ENCODE peak calls at places on chromosomes 2 and 18, in seven cellular contexts. V is prostate gland, C is kidney epithelial cell, H is right atrium auricular region, X is left ventricle myocardium inferior, T is transverse colon, L is body of pancreas. P is an unnamed sample.

GRCh38 chr2:128342550-128342949 is 23.9 kb upstream of the HS6ST1 start:
- DNase-seq in C (no peak), T (no peak), L (no peak), X (no peak), H (peak; percentile 36), V (no peak), P (no peak)

GRCh38 chr18:37476182-37476581 is 89.4 kb downstream of the CELF4 start:
- DNase-seq in H (no peak), V (no peak), X (no peak), T (peak; percentile 18), C (no peak), L (no peak), P (peak; percentile 2)

GRCh38 chr2:80001704-80002103 is 302.8 kb downstream of the LRRTM1 start:
- DNase-seq in T (no peak), V (no peak), H (no peak), X (no peak), C (no peak), L (no peak), P (no peak)

GRCh38 chr2:1606421-1607235 is 137.7 kb downstream of the PXDN start:
- DNase-seq in X (no peak), C (no peak), L (no peak), V (no peak), H (no peak), T (no peak), P (no peak)

GRCh38 chr2:222842517-222843174 is 18.2 kb upstream of the ACSL3 start:
- DNase-seq in H (no peak), V (no peak), X (no peak), C (no peak), L (no peak), T (no peak), P (no peak)

GRCh38 chr2:30649278-30649677 is 158.0 kb downstream of the CAPN13 start:
- DNase-seq in L (no peak), H (no peak), T (no peak), C (no peak), X (no peak), V (no peak), P (no peak)

GRCh38 chr2:148901142-148901541 is 26.1 kb downstream of the KIF5C start:
- DNase-seq in C (no peak), X (no peak), T (no peak), L (no peak), H (no peak), V (no peak), P (no peak)

GRCh38 chr2:36733215-36733614 is 36.7 kb downstream of the VIT start:
- DNase-seq in C (no peak), H (no peak), V (no peak), L (no peak), T (no peak), X (peak; percentile 26), P (no peak)

GRCh38 chr2:9809064-9809356 is 34.3 kb upstream of the TAF1B start:
- DNase-seq in C (no peak), X (no peak), V (peak; percentile 91), L (peak; percentile 67), H (no peak), T (peak; percentile 56), P (no peak)

GRCh38 chr2:226583715-226584114 is 215.9 kb downstream of the IRS1 start:
- DNase-seq in L (no peak), C (peak; percentile 80), H (no peak), T (no peak), X (no peak), V (no peak), P (peak; percentile 48)

GRCh38 chr18:45874501-45875184 is 49.2 kb downstream of the SIGLEC15 start:
- DNase-seq in H (no peak), X (no peak), C (no peak), V (no peak), T (peak; percentile 18), L (no peak), P (peak; percentile 42)

GRCh38 chr2:200590090-200590489 is 4.3 kb downstream of the AOX1 start:
- DNase-seq in T (no peak), C (no peak), H (peak; percentile 78), V (no peak), X (no peak), L (peak; percentile 31), P (no peak)

GRCh38 chr2:149018971-149019370 is 19.5 kb upstream of the LYPD6B start:
- DNase-seq in L (no peak), T (no peak), H (no peak), X (no peak), V (no peak), C (no peak), P (no peak)

GRCh38 chr2:230631470-230631869 is 81.2 kb upstream of the CAB39 start:
- DNase-seq in L (no peak), T (no peak), C (no peak), H (no peak), V (no peak), X (no peak), P (no peak)

GRCh38 chr2:201807452-201807980 is 1.2 kb downstream of the CDK15 start:
- DNase-seq in X (peak; percentile 34), H (peak; percentile 64), C (no peak), L (peak; percentile 11), T (no peak), V (no peak), P (peak; percentile 54)

GRCh38 chr2:72159211-72159610 is 11.5 kb upstream of the CYP26B1 start:
- DNase-seq in X (no peak), L (no peak), T (no peak), V (no peak), H (peak; percentile 49), C (no peak), P (no peak)

GRCh38 chr18:36567800-36568199 is 261.0 kb downstream of the TPGS2 start:
- DNase-seq in V (no peak), X (no peak), C (no peak), L (no peak), T (no peak), H (no peak), P (no peak)

GRCh38 chr2:42063383-42064171 is 15.8 kb downstream of the PKDCC start:
- DNase-seq in H (no peak), V (no peak), L (no peak), C (no peak), T (no peak), X (no peak), P (peak; percentile 39)

GRCh38 chr18:11119962-11120361 is 29.4 kb downstream of the PIEZO2 start:
- DNase-seq in C (no peak), V (no peak), H (no peak), X (no peak), T (no peak), L (no peak), P (peak; percentile 74)

GRCh38 chr2:54531558-54531957 is 75.4 kb downstream of the SPTBN1 start:
- DNase-seq in C (peak; percentile 79), V (no peak), X (no peak), H (no peak), T (no peak), L (no peak), P (peak; percentile 87)

GRCh38 chr2:192148620-192149321 is 46.0 kb downstream of the TMEFF2 start:
- DNase-seq in H (no peak), C (no peak), L (no peak), T (no peak), X (no peak), V (no peak), P (peak; percentile 44)

GRCh38 chr2:100483892-100484291 is 13.6 kb downstream of the NMS start:
- DNase-seq in X (no peak), L (no peak), H (no peak), T (no peak), C (no peak), V (no peak), P (no peak)

GRCh38 chr18:23131693-23132319 is 3.5 kb upstream of the CABLES1 start:
- DNase-seq in H (peak; percentile 76), C (no peak), X (no peak), V (peak; percentile 77), L (peak; percentile 64), T (peak; percentile 64), P (peak; percentile 87)

GRCh38 chr18:23127145-23127544 is 8.1 kb upstream of the CABLES1 start:
- DNase-seq in V (no peak), H (no peak), C (no peak), T (no peak), L (no peak), X (no peak), P (no peak)

GRCh38 chr18:23129355-23130002 is 5.8 kb upstream of the CABLES1 start:
- DNase-seq in L (no peak), H (no peak), C (no peak), T (no peak), X (no peak), V (no peak), P (no peak)

GRCh38 chr18:23121133-23121532 is 14.2 kb upstream of the CABLES1 start:
- DNase-seq in H (no peak), C (no peak), T (no peak), L (no peak), V (no peak), X (no peak), P (no peak)

GRCh38 chr18:23126352-23127056 is 8.8 kb upstream of the CABLES1 start:
- DNase-seq in V (no peak), L (no peak), C (no peak), H (no peak), T (peak; percentile 49), X (no peak), P (no peak)
- H3K4me3 ChIP-seq in V (no peak overlapping the region), L (no peak overlapping the region), C (no peak overlapping the region), H (no peak overlapping the region), T (no peak overlapping the region), X (no peak overlapping the region), P (no peak overlapping the region)

GRCh38 chr2:69389271-69389670 is 2.2 kb upstream of the GFPT1 start:
- DNase-seq in T (no peak), L (no peak), V (no peak), C (no peak), H (no peak), X (no peak), P (no peak)

GRCh38 chr2:69387770-69388481 is 899 bp upstream of the GFPT1 start:
- DNase-seq in C (no peak), H (no peak), L (no peak), X (no peak), V (no peak), T (no peak), P (no peak)

GRCh38 chr2:69386376-69386775 is 651 bp downstream of the GFPT1 start:
- DNase-seq in L (no peak), V (no peak), T (no peak), H (no peak), C (no peak), X (no peak), P (no peak)

GRCh38 chr2:69385443-69386151 is 1.4 kb downstream of the GFPT1 start:
- DNase-seq in T (peak; percentile 28), X (no peak), H (no peak), L (no peak), V (no peak), C (no peak), P (no peak)

GRCh38 chr2:69386789-69387734 is at the start of gene GFPT1:
- DNase-seq in V (peak; percentile 94), T (peak; percentile 97), X (peak; percentile 96), H (peak; percentile 92), C (peak; percentile 61), L (peak; percentile 97), P (peak; percentile 90)
- TF ChIP-seq CTCF in V (no peak), T (no peak), X (no peak), H (no peak), C (no peak), L (no peak), P (no peak)

GRCh38 chr2:240823449-240824336 is 3.7 kb upstream of the KIF1A start:
- DNase-seq in V (no peak), L (no peak), T (no peak), C (no peak), X (no peak), H (no peak), P (no peak)
- H3K27me3 ChIP-seq in V (peaks cover 2% of the 10 kb centered on the region), L (no peaks in the 10 kb centered on the region), T (peaks cover 100% of the 10 kb centered on the region), C (peaks cover 51% of the 10 kb centered on the region), X (peaks cover 100% of the 10 kb centered on the region), H (peaks cover 6% of the 10 kb centered on the region), P (peaks cover 51% of the 10 kb centered on the region)

GRCh38 chr2:33289961-33290360 is 186.5 kb upstream of the RASGRP3 start:
- DNase-seq in X (no peak), H (no peak), T (no peak), V (no peak), L (no peak), C (no peak), P (no peak)
- H3K4me3 ChIP-seq in X (no peak overlapping the region), H (no peak overlapping the region), T (no peak overlapping the region), V (no peak overlapping the region), L (no peak overlapping the region), C (no peak overlapping the region), P (no peak overlapping the region)